ENCODE peak calls at places on chromosomes 11 and 22, in ten cellular contexts. A is osteoblast, S is Kasumi-1, U is DMS53, G is GM10248, E is NCI-H1417, B is T-helper 1 cell, D is body of pancreas, K is H4, L is GDM1. Q is an unnamed sample.

GRCh38 chr22:37633082-37633692 is 6.3 kb upstream of the SH3BP1 start:
- DNase-seq in A (no peak), S (peak), U (no peak), G (peak), E (no peak), B (no peak), D (no peak), K (no peak), L (no peak), Q (peak)

GRCh38 chr11:122168218-122168617 is 52.2 kb upstream of the BLID start:
- DNase-seq in A (no peak), S (no peak), U (no peak), G (no peak), E (no peak), B (no peak), D (no peak), K (no peak), L (no peak), Q (no peak)

GRCh38 chr22:46587492-46588278 is 32.5 kb upstream of the GRAMD4 start:
- DNase-seq in A (peak), S (no peak), U (no peak), G (peak), E (no peak), B (no peak), D (peak), K (no peak), L (no peak), Q (peak)

GRCh38 chr11:95066721-95067041 is at the start of gene SRSF8:
- DNase-seq in A (no peak), S (peak), U (no peak), G (no peak), E (peak), B (no peak), D (no peak), K (no peak), L (no peak), Q (no peak)

GRCh38 chr11:16767137-16767536 is 28.7 kb downstream of the C11orf58 start:
- DNase-seq in A (no peak), S (no peak), U (no peak), G (no peak), E (no peak), B (no peak), D (no peak), K (no peak), L (no peak), Q (no peak)

GRCh38 chr11:76803023-76803422 is 19.9 kb downstream of the TSKU start:
- DNase-seq in A (peak), S (no peak), U (no peak), G (no peak), E (no peak), B (no peak), D (no peak), K (no peak), L (no peak), Q (no peak)

GRCh38 chr11:57792870-57793269 is 31.3 kb downstream of the CTNND1 start:
- DNase-seq in A (no peak), S (peak), U (no peak), G (no peak), E (no peak), B (no peak), D (no peak), K (no peak), L (peak), Q (no peak)

GRCh38 chr11:62012451-62013265 is 45.2 kb upstream of the FTH1 start:
- DNase-seq in A (no peak), S (no peak), U (no peak), G (no peak), E (no peak), B (no peak), D (no peak), K (peak), L (no peak), Q (no peak)

GRCh38 chr11:122724520-122724919 is 69.0 kb downstream of the UBASH3B start:
- DNase-seq in A (peak), S (no peak), U (no peak), G (no peak), E (no peak), B (no peak), D (no peak), K (no peak), L (no peak), Q (no peak)

GRCh38 chr11:60343094-60343704 is 16.1 kb downstream of the MS4A6E start:
- DNase-seq in A (no peak), S (peak), U (peak), G (no peak), E (peak), B (no peak), D (no peak), K (no peak), L (no peak), Q (no peak)

Q was measured in transverse colon.